ENCODE peak calls at places on chromosomes 4 and X, in seven cellular contexts. A is M059J; U is fibroblast of mammary gland; E is glutamatergic neuron; I is stimulated activated CD4-positive, alpha-beta T cell treated with anti-CD3 and anti-CD28 coated beads, Interleukin-2, amount 100 ng/mL, for 4 hours; T is erythroblast; C is cardiac septum. L is an unnamed sample.

GRCh38 chr4:142778430-142778829 is 67.7 kb downstream of the INPP4B start:
- DNase-seq in A (peak; percentile 26), U (peak; percentile 62), E (no peak), I (no peak), T (no peak), C (no peak), L (no peak)

GRCh38 chrX:40145001-40145631 is 47.4 kb upstream of the BCOR start:
- DNase-seq in A (no peak), U (no peak), E (no peak), I (no peak), T (peak; percentile 11), C (no peak), L (no peak)

GRCh38 chrX:11787564-11787963 is 29.5 kb downstream of the MSL3 start:
- DNase-seq in A (peak; percentile 57), U (peak; percentile 62), E (peak; percentile 80), I (peak; percentile 42), T (peak; percentile 63), C (peak; percentile 78), L (no peak)

GRCh38 chr4:120829113-120829831 is 93.3 kb downstream of the PRDM5 start:
- DNase-seq in A (no peak), U (peak; percentile 66), E (no peak), I (no peak), T (peak; percentile 15), C (no peak), L (no peak)

GRCh38 chr4:167826281-167826680 is 266.1 kb upstream of the ANXA10 start:
- DNase-seq in A (peak; percentile 1), U (peak; percentile 9), E (no peak), I (no peak), T (no peak), C (no peak), L (no peak)

GRCh38 chr4:56049428-56050212 is 100.9 kb downstream of the CEP135 start:
- DNase-seq in A (peak; percentile 24), U (peak; percentile 10), E (peak; percentile 70), I (no peak), T (peak; percentile 88), C (no peak), L (no peak)

GRCh38 chr4:111128327-111128726 is 505.4 kb upstream of the PITX2 start:
- DNase-seq in A (no peak), U (no peak), E (no peak), I (no peak), T (no peak), C (no peak), L (no peak)

GRCh38 chr4:110134269-110134889 is 64.0 kb downstream of the ELOVL6 start:
- DNase-seq in A (no peak), U (no peak), E (no peak), I (no peak), T (peak; percentile 33), C (no peak), L (no peak)

GRCh38 chr4:109735566-109736454 is 5.9 kb upstream of the PLA2G12A start:
- DNase-seq in A (peak; percentile 13), U (no peak), E (no peak), I (no peak), T (no peak), C (no peak), L (no peak)

GRCh38 chr4:76948441-76949292 is 885 bp upstream of the SEPTIN11 start:
- DNase-seq in A (peak; percentile 46), U (peak; percentile 65), E (peak; percentile 76), I (peak; percentile 63), T (peak; percentile 86), C (peak; percentile 84), L (peak; percentile 49)

GRCh38 chrX:107629533-107629909 is 1.2 kb downstream of the PRPS1 start:
- DNase-seq in A (peak; percentile 48), U (peak; percentile 42), E (no peak), I (no peak), T (peak; percentile 38), C (no peak), L (no peak)

GRCh38 chrX:1027680-1028079 is 184.8 kb downstream of the CRLF2 start:
- DNase-seq in A (no peak), U (no peak), E (no peak), I (no peak), T (no peak), C (no peak), L (no peak)